ENCODE peak calls at places on chromosomes 16 and 17, in ten cellular contexts. O is iPS DF 6.9; J is stimulated activated CD8-positive, alpha-beta memory T cell treated with anti-CD3 and anti-CD28 coated beads, Interleukin-12 subunit alpha, Interleukin-12 subunit beta, amount 100 ng/mL, for 1 hour; A is Kasumi-1; S is testis; I is GM04503; Y is NCI-H345; G is HFFc6; N is mammary epithelial cell; W is heart right ventricle. H is an unnamed sample.

GRCh38 chr16:52515068-52515671 is 31.8 kb downstream of the TOX3 start:
- DNase-seq in J (no peak), N (no peak), I (no peak), G (no peak), S (no peak), O (no peak), Y (peak; percentile 71), W (no peak), A (no peak), H (no peak)

GRCh38 chr16:81798311-81799137 is 19.4 kb downstream of the PLCG2 start:
- DNase-seq in S (no peak), G (no peak), I (no peak), O (no peak), N (no peak), W (no peak), A (peak; percentile 87), Y (no peak), J (no peak), H (no peak)

GRCh38 chr17:8226536-8227237 is 16.3 kb upstream of the AURKB start:
- DNase-seq in I (peak; percentile 75), A (no peak), N (peak; percentile 89), O (no peak), W (peak; percentile 48), S (peak; percentile 80), G (peak; percentile 92), J (no peak), Y (peak; percentile 84), H (peak; percentile 88)

GRCh38 chr17:58085039-58085715 is 2.0 kb downstream of the DYNLL2 start:
- DNase-seq in Y (no peak), N (no peak), S (no peak), W (no peak), J (no peak), A (no peak), G (no peak), O (no peak), I (no peak), H (no peak)

GRCh38 chr16:48408688-48409087 is 23.5 kb upstream of the SIAH1 start:
- DNase-seq in S (peak; percentile 53), A (peak; percentile 76), J (no peak), N (peak; percentile 18), I (no peak), O (no peak), Y (no peak), G (peak; percentile 35), W (peak; percentile 29), H (peak; percentile 63)

GRCh38 chr16:24255446-24256352 is at the start of gene CACNG3:
- DNase-seq in W (peak; percentile 36), A (peak; percentile 50), I (no peak), G (no peak), Y (no peak), O (peak; percentile 57), S (peak; percentile 88), N (peak; percentile 9), J (peak; percentile 12), H (peak; percentile 36)

GRCh38 chr17:18261146-18261515 is 669 bp downstream of the MIEF2 start:
- DNase-seq in I (no peak), O (no peak), Y (peak; percentile 14), J (peak; percentile 8), W (peak; percentile 79), N (peak; percentile 73), G (peak; percentile 38), S (peak; percentile 51), A (no peak), H (peak; percentile 58)

GRCh38 chr17:82302498-82302963 is 14.9 kb downstream of the CD7 start:
- DNase-seq in G (no peak), O (no peak), W (no peak), Y (no peak), A (no peak), J (no peak), N (no peak), I (no peak), S (no peak), H (no peak)